ENCODE peak calls at places on chromosomes 6 and 20, in nine cellular contexts. R is ELF-1; G is T-cell; Y is smooth muscle cell of the brain vasculature; P is stimulated activated naive CD8-positive, alpha-beta T cell treated with anti-CD3 and anti-CD28 coated beads, Interleukin-15, Interleukin-2, amounts not matched to agents 100 U/mL and 50 U/mL, for 24 hours; H is NCI-H1092 treated with DMSO at 0.1 percent for 48 hours; Z is fibroblast of pulmonary artery; C is T-helper 22 cell; B is NCI-H2081. S is an unnamed sample.

GRCh38 chr20:49747707-49748524 is 34.2 kb upstream of the B4GALT5 start:
- DNase-seq in B (no peak), R (peak), H (no peak), G (no peak), Y (no peak), C (no peak), P (no peak), Z (peak), S (peak)

GRCh38 chr6:52984247-52984646 is 10.8 kb downstream of the GSTA4 start:
- DNase-seq in C (no peak), H (no peak), P (peak), B (no peak), Y (no peak), R (no peak), Z (no peak), G (peak), S (no peak)

GRCh38 chr6:14621518-14621917 is 503.9 kb downstream of the CD83 start:
- DNase-seq in C (no peak), G (no peak), P (no peak), R (no peak), Z (peak), B (no peak), Y (no peak), H (no peak), S (peak)

GRCh38 chr20:44019638-44020335 is 105.1 kb downstream of the TOX2 start:
- DNase-seq in H (no peak), B (no peak), Z (peak), C (peak), Y (no peak), G (peak), R (peak), P (peak), S (peak)

GRCh38 chr6:111737065-111737521 is 131.4 kb upstream of the TRAF3IP2 start:
- DNase-seq in Z (no peak), H (no peak), C (no peak), Y (no peak), G (no peak), R (no peak), P (peak), B (no peak), S (peak)

GRCh38 chr6:155402656-155403304 is 52.9 kb downstream of the NOX3 start:
- DNase-seq in Z (no peak), P (no peak), C (no peak), B (no peak), H (no peak), Y (no peak), R (no peak), G (no peak), S (no peak)

GRCh38 chr20:14888172-14888571 is 550.8 kb upstream of the FLRT3 start:
- DNase-seq in P (no peak), G (no peak), C (no peak), B (no peak), Y (no peak), Z (peak), H (no peak), R (no peak), S (no peak)

GRCh38 chr20:31517373-31517772 is 3.1 kb downstream of the HM13 start:
- DNase-seq in Y (no peak), G (no peak), B (peak), R (peak), H (no peak), C (no peak), Z (peak), P (peak), S (peak)

GRCh38 chr6:74369556-74369993 is 673.6 kb downstream of the CD109 start:
- DNase-seq in Z (peak), G (no peak), Y (no peak), R (no peak), C (no peak), B (no peak), H (no peak), P (no peak), S (peak)

GRCh38 chr6:169722362-169723199 is 1.7 kb downstream of the PHF10 start:
- DNase-seq in Y (no peak), H (no peak), P (peak), B (no peak), Z (peak), G (peak), R (peak), C (peak), S (peak)

GRCh38 chr20:34546751-34547181 is 11.8 kb upstream of the MAP1LC3A start:
- DNase-seq in B (peak), Z (no peak), P (no peak), R (no peak), H (peak), G (no peak), Y (no peak), C (no peak), S (no peak)

GRCh38 chr20:39874049-39874893 is 814.8 kb downstream of the MAFB start:
- DNase-seq in B (no peak), Z (peak), G (no peak), Y (peak), H (peak), P (peak), R (peak), C (no peak), S (peak)

GRCh38 chr6:39266375-39266774 is 37.1 kb upstream of the KCNK5 start:
- DNase-seq in G (no peak), Y (no peak), Z (no peak), C (no peak), B (no peak), R (no peak), H (peak), P (no peak), S (no peak)

GRCh38 chr6:146578054-146578453 is 20.7 kb upstream of the ADGB start:
- DNase-seq in P (no peak), C (no peak), Y (no peak), B (no peak), G (no peak), H (no peak), R (no peak), Z (no peak), S (peak)

GRCh38 chr6:35552285-35552917 is 39.7 kb upstream of the TULP1 start:
- DNase-seq in P (peak), R (peak), Z (peak), C (peak), B (no peak), Y (no peak), G (no peak), H (no peak), S (peak)

GRCh38 chr20:2006452-2007381 is 12.9 kb upstream of the PDYN start:
- DNase-seq in C (no peak), B (peak), H (peak), R (peak), P (peak), Y (peak), G (no peak), Z (peak), S (peak)

GRCh38 chr6:158666637-158667359 is 16.9 kb downstream of the SYTL3 start:
- DNase-seq in R (peak), Z (peak), G (no peak), P (no peak), C (no peak), Y (no peak), B (no peak), H (peak), S (peak)

GRCh38 chr20:20733943-20734342 is 21.5 kb upstream of the RALGAPA2 start:
- DNase-seq in B (no peak), G (no peak), Z (no peak), R (no peak), C (no peak), P (no peak), Y (no peak), H (no peak), S (no peak)

GRCh38 chr6:67558985-67559384 is 1076.1 kb upstream of the ADGRB3 start:
- DNase-seq in R (no peak), Y (no peak), B (no peak), H (no peak), C (no peak), P (no peak), Z (peak), G (no peak), S (no peak)

GRCh38 chr6:81987293-81987692 is 234.8 kb upstream of the TENT5A start:
- DNase-seq in Z (peak), R (no peak), B (no peak), G (no peak), C (no peak), H (no peak), Y (no peak), P (no peak), S (no peak)

GRCh38 chr6:71473908-71474307 is 185.3 kb downstream of the OGFRL1 start:
- DNase-seq in G (no peak), R (no peak), C (no peak), P (no peak), Y (peak), B (no peak), H (no peak), Z (peak), S (peak)

GRCh38 chr6:42637681-42638080 is 73.9 kb downstream of the UBR2 start:
- DNase-seq in Y (no peak), Z (no peak), C (no peak), G (no peak), P (no peak), H (no peak), B (no peak), R (no peak), S (no peak)

GRCh38 chr6:78611097-78611625 is 256.2 kb upstream of the IRAK1BP1 start:
- DNase-seq in P (no peak), R (no peak), H (no peak), C (no peak), Z (no peak), Y (no peak), B (no peak), G (no peak), S (no peak)

GRCh38 chr6:37684801-37685200 is 12.9 kb downstream of the MDGA1 start:
- DNase-seq in R (no peak), C (no peak), P (no peak), B (no peak), G (no peak), Z (no peak), H (no peak), Y (no peak), S (no peak)

GRCh38 chr6:137190710-137191109 is 17.3 kb upstream of the IL22RA2 start:
- DNase-seq in P (no peak), G (no peak), Z (no peak), H (no peak), R (no peak), B (no peak), Y (no peak), C (no peak), S (no peak)

GRCh38 chr6:41167173-41167963 is 4.5 kb upstream of the TREM2 start:
- DNase-seq in Y (no peak), G (no peak), R (peak), Z (peak), H (no peak), P (no peak), B (no peak), C (no peak), S (peak)

GRCh38 chr20:42646250-42646649 is 543.5 kb downstream of the PTPRT start:
- DNase-seq in H (no peak), G (no peak), Z (no peak), R (no peak), B (no peak), C (no peak), Y (no peak), P (no peak), S (no peak)

GRCh38 chr20:36493801-36494114 is 47.6 kb upstream of the MYL9 start:
- DNase-seq in C (no peak), R (no peak), B (no peak), P (no peak), Z (peak), G (no peak), Y (no peak), H (no peak), S (peak)

GRCh38 chr6:43275782-43276179 is 22.3 kb upstream of the SLC22A7 start:
- DNase-seq in B (no peak), Z (no peak), C (no peak), H (no peak), G (no peak), R (no peak), Y (no peak), P (no peak), S (no peak)

GRCh38 chr6:33755070-33755869 is 8.6 kb upstream of the IP6K3 start:
- DNase-seq in H (peak), Z (no peak), G (no peak), B (peak), R (no peak), P (no peak), C (no peak), Y (no peak), S (no peak)

GRCh38 chr6:2237001-2237400 is 8.4 kb downstream of the GMDS start:
- DNase-seq in Y (peak), G (no peak), C (no peak), R (no peak), H (no peak), B (no peak), P (no peak), Z (peak), S (peak)

GRCh38 chr20:19361801-19362200 is 149.4 kb downstream of the SLC24A3 start:
- DNase-seq in P (no peak), R (no peak), B (no peak), G (no peak), Z (no peak), H (no peak), Y (no peak), C (no peak), S (no peak)

GRCh38 chr6:100880149-100880900 is 804 bp downstream of the ASCC3 start:
- DNase-seq in B (no peak), P (no peak), H (peak), Z (peak), Y (no peak), R (no peak), C (no peak), G (no peak), S (peak)

GRCh38 chr20:47456952-47457724 is 44.5 kb upstream of the NCOA3 start:
- DNase-seq in B (no peak), C (no peak), H (no peak), P (no peak), G (no peak), Y (no peak), Z (peak), R (no peak), S (peak)

GRCh38 chr20:24148372-24148771 is 159.8 kb upstream of the GGTLC1 start:
- DNase-seq in C (no peak), R (no peak), G (no peak), Z (no peak), P (peak), H (no peak), B (no peak), Y (no peak), S (no peak)